ENCODE peak calls at places on chromosomes 6 and 20, in seven cellular contexts. One of them, this sample, is unnamed.
A peak's percentile ranks its signal among the peaks of the same experiment; 100 is the strongest.

GRCh38 chr6:97215157-97215769 is 67.8 kb downstream of the MMS22L start:
- DNase-seq in SK-N-SH: peak; percentile 48
- DNase-seq in HepG2: peak; percentile 26
- DNase-seq in Panc1: peak; percentile 22
- DNase-seq in GM12878: no peak
- DNase-seq in H1: no peak
- DNase-seq in K562: peak; percentile 20
- DNase-seq in this sample: peak; percentile 12

GRCh38 chr20:23988561-23988960 is at the start of gene GGTLC1:
- DNase-seq in SK-N-SH: no peak
- DNase-seq in HepG2: no peak
- DNase-seq in Panc1: no peak
- DNase-seq in GM12878: no peak
- DNase-seq in H1: no peak
- DNase-seq in K562: no peak
- DNase-seq in this sample: no peak

GRCh38 chr20:14790771-14791517 is 453.5 kb upstream of the FLRT3 start:
- DNase-seq in SK-N-SH: no peak
- DNase-seq in HepG2: no peak
- DNase-seq in Panc1: no peak
- DNase-seq in GM12878: no peak
- DNase-seq in H1: no peak
- DNase-seq in K562: no peak
- DNase-seq in this sample: no peak

GRCh38 chr6:40322336-40322735 is 264.8 kb downstream of the LRFN2 start:
- DNase-seq in SK-N-SH: no peak
- DNase-seq in HepG2: no peak
- DNase-seq in Panc1: no peak
- DNase-seq in GM12878: no peak
- DNase-seq in H1: no peak
- DNase-seq in K562: no peak
- DNase-seq in this sample: no peak

GRCh38 chr6:152532556-152533422 is 104.4 kb downstream of the SYNE1 start:
- DNase-seq in SK-N-SH: no peak
- DNase-seq in HepG2: no peak
- DNase-seq in Panc1: no peak
- DNase-seq in GM12878: no peak
- DNase-seq in H1: no peak
- DNase-seq in K562: no peak
- DNase-seq in this sample: no peak

GRCh38 chr6:166745801-166746668 is 119.0 kb upstream of the RPS6KA2 start:
- DNase-seq in SK-N-SH: no peak
- DNase-seq in HepG2: no peak
- DNase-seq in Panc1: no peak
- DNase-seq in GM12878: no peak
- DNase-seq in H1: no peak
- DNase-seq in K562: peak; percentile 29
- DNase-seq in this sample: no peak

GRCh38 chr20:5636841-5637240 is 113.4 kb upstream of the SHLD1 start:
- DNase-seq in SK-N-SH: no peak
- DNase-seq in HepG2: no peak
- DNase-seq in Panc1: no peak
- DNase-seq in GM12878: no peak
- DNase-seq in H1: no peak
- DNase-seq in K562: no peak
- DNase-seq in this sample: no peak

GRCh38 chr6:129845696-129846095 is 15.4 kb downstream of the TMEM244 start:
- DNase-seq in SK-N-SH: no peak
- DNase-seq in HepG2: no peak
- DNase-seq in Panc1: no peak
- DNase-seq in GM12878: no peak
- DNase-seq in H1: no peak
- DNase-seq in K562: no peak
- DNase-seq in this sample: no peak

GRCh38 chr6:137000825-137001224 is 43.9 kb downstream of the IL20RA start:
- DNase-seq in SK-N-SH: no peak
- DNase-seq in HepG2: no peak
- DNase-seq in Panc1: no peak
- DNase-seq in GM12878: no peak
- DNase-seq in H1: no peak
- DNase-seq in K562: no peak
- DNase-seq in this sample: peak; percentile 27

GRCh38 chr6:112232845-112233256 is 21.5 kb downstream of the LAMA4 start:
- DNase-seq in SK-N-SH: peak; percentile 59
- DNase-seq in HepG2: no peak
- DNase-seq in Panc1: no peak
- DNase-seq in GM12878: no peak
- DNase-seq in H1: no peak
- DNase-seq in K562: no peak
- DNase-seq in this sample: no peak

GRCh38 chr20:37152284-37152683 is 26.8 kb upstream of the RPN2 start:
- DNase-seq in SK-N-SH: no peak
- DNase-seq in HepG2: peak; percentile 71
- DNase-seq in Panc1: no peak
- DNase-seq in GM12878: no peak
- DNase-seq in H1: no peak
- DNase-seq in K562: no peak
- DNase-seq in this sample: no peak
- TF ChIP-seq SIN3A in SK-N-SH: no peak
- TF ChIP-seq SIN3A in HepG2: no peak
- TF ChIP-seq SIN3A in Panc1: no peak
- TF ChIP-seq SIN3A in GM12878: no peak
- TF ChIP-seq SIN3A in H1: no peak
- TF ChIP-seq SIN3A in K562: no peak
- TF ChIP-seq SIN3A in this sample: no peak

DNA sequence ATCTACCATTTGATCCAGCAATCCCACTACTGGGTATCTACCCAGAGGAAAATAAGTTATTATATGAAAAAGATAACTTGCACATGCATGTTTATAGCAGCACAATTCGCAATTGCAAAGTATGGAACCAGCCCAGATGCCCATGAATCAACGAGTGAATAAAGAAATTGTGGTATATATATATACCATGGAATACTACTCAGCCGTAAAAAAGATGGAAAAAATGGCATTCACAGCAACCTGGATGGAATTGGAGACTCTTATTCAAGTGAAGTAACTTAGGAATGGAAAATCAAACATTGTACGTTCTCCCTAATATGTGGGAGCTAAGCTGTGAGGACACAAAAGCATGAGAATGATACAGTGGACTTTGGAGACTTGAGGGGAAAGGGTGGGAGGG is 100.0 kb upstream of the ADGRF4 start:
- DNase-seq in SK-N-SH: no peak
- DNase-seq in HepG2: no peak
- DNase-seq in Panc1: no peak
- DNase-seq in GM12878: no peak
- DNase-seq in H1: no peak
- DNase-seq in K562: no peak
- DNase-seq in this sample: no peak
- TF ChIP-seq SIN3A in SK-N-SH: no peak
- TF ChIP-seq SIN3A in HepG2: no peak
- TF ChIP-seq SIN3A in Panc1: no peak
- TF ChIP-seq SIN3A in GM12878: no peak
- TF ChIP-seq SIN3A in H1: no peak
- TF ChIP-seq SIN3A in K562: no peak
- TF ChIP-seq SIN3A in this sample: no peak

GRCh38 chr6:108423982-108424695 is 129.3 kb downstream of the AFG1L start:
- DNase-seq in SK-N-SH: no peak
- DNase-seq in HepG2: no peak
- DNase-seq in Panc1: no peak
- DNase-seq in GM12878: no peak
- DNase-seq in H1: no peak
- DNase-seq in K562: no peak
- DNase-seq in this sample: no peak
- TF ChIP-seq SIN3A in SK-N-SH: no peak
- TF ChIP-seq SIN3A in HepG2: no peak
- TF ChIP-seq SIN3A in Panc1: no peak
- TF ChIP-seq SIN3A in GM12878: no peak
- TF ChIP-seq SIN3A in H1: no peak
- TF ChIP-seq SIN3A in K562: no peak
- TF ChIP-seq SIN3A in this sample: no peak

GRCh38 chr6:10256113-10256690 is 158.7 kb downstream of the TFAP2A start:
- DNase-seq in SK-N-SH: peak; percentile 7
- DNase-seq in HepG2: no peak
- DNase-seq in Panc1: no peak
- DNase-seq in GM12878: no peak
- DNase-seq in H1: peak; percentile 55
- DNase-seq in K562: peak; percentile 32
- DNase-seq in this sample: peak; percentile 7

GRCh38 chr6:10248378-10248843 is 166.5 kb downstream of the TFAP2A start:
- DNase-seq in SK-N-SH: no peak
- DNase-seq in HepG2: no peak
- DNase-seq in Panc1: no peak
- DNase-seq in GM12878: no peak
- DNase-seq in H1: no peak
- DNase-seq in K562: no peak
- DNase-seq in this sample: no peak

GRCh38 chr6:10250655-10251220 is 164.1 kb downstream of the TFAP2A start:
- DNase-seq in SK-N-SH: no peak
- DNase-seq in HepG2: no peak
- DNase-seq in Panc1: no peak
- DNase-seq in GM12878: no peak
- DNase-seq in H1: no peak
- DNase-seq in K562: no peak
- DNase-seq in this sample: no peak
- TF ChIP-seq SIN3A in SK-N-SH: no peak
- TF ChIP-seq SIN3A in HepG2: no peak
- TF ChIP-seq SIN3A in Panc1: no peak
- TF ChIP-seq SIN3A in GM12878: no peak
- TF ChIP-seq SIN3A in H1: no peak
- TF ChIP-seq SIN3A in K562: no peak
- TF ChIP-seq SIN3A in this sample: no peak

DNA sequence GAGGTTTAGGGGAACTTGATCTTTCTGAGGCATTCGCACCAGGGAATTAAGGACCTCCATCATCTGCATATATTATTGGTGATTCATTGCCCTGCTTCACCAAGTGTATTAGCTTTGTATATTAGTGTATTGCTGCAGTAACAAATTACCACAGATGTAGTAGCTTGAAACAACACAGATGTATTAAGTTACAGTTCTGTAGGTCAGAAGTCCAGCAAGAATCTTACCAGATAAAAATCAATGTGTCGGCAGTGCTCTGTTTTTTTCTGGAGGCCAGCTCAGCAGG is 65.8 kb downstream of the HMGN3 start:
- DNase-seq in SK-N-SH: no peak
- DNase-seq in HepG2: no peak
- DNase-seq in Panc1: no peak
- DNase-seq in GM12878: no peak
- DNase-seq in H1: no peak
- DNase-seq in K562: no peak
- DNase-seq in this sample: no peak
- TF ChIP-seq SIN3A in SK-N-SH: no peak
- TF ChIP-seq SIN3A in HepG2: no peak
- TF ChIP-seq SIN3A in Panc1: no peak
- TF ChIP-seq SIN3A in GM12878: no peak
- TF ChIP-seq SIN3A in H1: no peak
- TF ChIP-seq SIN3A in K562: no peak
- TF ChIP-seq SIN3A in this sample: no peak

DNA sequence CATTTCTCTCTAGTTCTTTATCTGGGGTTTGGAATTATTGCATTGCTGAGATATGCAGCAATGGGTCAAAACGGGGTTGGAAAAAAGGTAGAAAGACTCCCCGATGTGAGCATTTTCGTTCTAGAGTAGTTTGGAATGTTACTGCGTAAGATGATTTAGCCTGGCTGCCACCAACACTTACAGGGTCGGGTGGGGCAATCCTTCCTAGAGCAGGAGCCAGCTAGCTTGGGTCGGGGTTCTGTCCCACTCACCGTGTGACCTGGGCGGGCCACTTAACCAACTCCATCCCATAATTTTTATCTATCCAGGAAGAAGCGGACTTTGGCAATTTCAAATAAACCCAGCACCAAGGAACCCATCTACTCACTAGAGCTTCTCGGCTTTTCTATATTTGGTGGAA is 72.2 kb downstream of the GPX5 start:
- DNase-seq in SK-N-SH: peak; percentile 44
- DNase-seq in HepG2: peak; percentile 13
- DNase-seq in Panc1: peak; percentile 45
- DNase-seq in GM12878: no peak
- DNase-seq in H1: no peak
- DNase-seq in K562: no peak
- DNase-seq in this sample: peak; percentile 42
- TF ChIP-seq SIN3A in SK-N-SH: no peak
- TF ChIP-seq SIN3A in HepG2: no peak
- TF ChIP-seq SIN3A in Panc1: no peak
- TF ChIP-seq SIN3A in GM12878: no peak
- TF ChIP-seq SIN3A in H1: no peak
- TF ChIP-seq SIN3A in K562: no peak
- TF ChIP-seq SIN3A in this sample: no peak

GRCh38 chr6:41371461-41371991 is 36.1 kb downstream of the NCR2 start:
- DNase-seq in SK-N-SH: peak; percentile 66
- DNase-seq in HepG2: no peak
- DNase-seq in Panc1: no peak
- DNase-seq in GM12878: no peak
- DNase-seq in H1: peak; percentile 77
- DNase-seq in K562: no peak
- DNase-seq in this sample: no peak
- TF ChIP-seq SIN3A in SK-N-SH: no peak
- TF ChIP-seq SIN3A in HepG2: no peak
- TF ChIP-seq SIN3A in Panc1: no peak
- TF ChIP-seq SIN3A in GM12878: no peak
- TF ChIP-seq SIN3A in H1: no peak
- TF ChIP-seq SIN3A in K562: no peak
- TF ChIP-seq SIN3A in this sample: no peak

GRCh38 chr20:49867453-49868215 is 47.7 kb downstream of the SPATA2 start:
- DNase-seq in SK-N-SH: no peak
- DNase-seq in HepG2: no peak
- DNase-seq in Panc1: no peak
- DNase-seq in GM12878: peak; percentile 57
- DNase-seq in H1: no peak
- DNase-seq in K562: no peak
- DNase-seq in this sample: no peak
- TF ChIP-seq SIN3A in SK-N-SH: no peak
- TF ChIP-seq SIN3A in HepG2: no peak
- TF ChIP-seq SIN3A in Panc1: no peak
- TF ChIP-seq SIN3A in GM12878: no peak
- TF ChIP-seq SIN3A in H1: no peak
- TF ChIP-seq SIN3A in K562: no peak
- TF ChIP-seq SIN3A in this sample: no peak

GRCh38 chr6:31114970-31115849 is 610 bp downstream of the PSORS1C1 start:
- DNase-seq in SK-N-SH: no peak
- DNase-seq in HepG2: peak; percentile 25
- DNase-seq in Panc1: no peak
- DNase-seq in GM12878: no peak
- DNase-seq in H1: no peak
- DNase-seq in K562: no peak
- DNase-seq in this sample: peak; percentile 58
- TF ChIP-seq SIN3A in SK-N-SH: no peak
- TF ChIP-seq SIN3A in HepG2: no peak
- TF ChIP-seq SIN3A in Panc1: no peak
- TF ChIP-seq SIN3A in GM12878: no peak
- TF ChIP-seq SIN3A in H1: no peak
- TF ChIP-seq SIN3A in K562: no peak
- TF ChIP-seq SIN3A in this sample: no peak

GRCh38 chr20:36709126-36709525 is 36.8 kb downstream of the NDRG3 start:
- DNase-seq in SK-N-SH: no peak
- DNase-seq in HepG2: no peak
- DNase-seq in Panc1: no peak
- DNase-seq in GM12878: no peak
- DNase-seq in H1: no peak
- DNase-seq in K562: no peak
- DNase-seq in this sample: no peak
- TF ChIP-seq SIN3A in SK-N-SH: no peak
- TF ChIP-seq SIN3A in HepG2: no peak
- TF ChIP-seq SIN3A in Panc1: no peak
- TF ChIP-seq SIN3A in GM12878: no peak
- TF ChIP-seq SIN3A in H1: no peak
- TF ChIP-seq SIN3A in K562: no peak
- TF ChIP-seq SIN3A in this sample: no peak